ENCODE peak calls at places on chromosomes 16 and 17, in four cellular contexts. F is K562, R is foreskin fibroblast, X is left ventricle myocardium inferior. P is an unnamed sample.

GRCh38 chr17:60599620-60600489 is at the start of gene PPM1D:
- DNase-seq in F (peak; percentile 99), R (peak; percentile 100), X (peak; percentile 100), P (peak; percentile 100)

GRCh38 chr17:20063665-20064648 is 54.8 kb downstream of the SPECC1 start:
- DNase-seq in F (no peak), R (peak; percentile 96), X (peak; percentile 81), P (peak; percentile 65)

GRCh38 chr17:42405963-42406495 is 17.0 kb downstream of the CAVIN1 start:
- DNase-seq in F (peak; percentile 67), R (peak; percentile 83), X (peak; percentile 88), P (peak; percentile 83)

GRCh38 chr17:44922746-44923470 is 7.6 kb upstream of the GFAP start:
- DNase-seq in F (no peak), R (no peak), X (no peak), P (no peak)

GRCh38 chr16:13997933-13998332 is 73.2 kb upstream of the MRTFB start:
- DNase-seq in F (no peak), R (no peak), X (no peak), P (no peak)

GRCh38 chr16:89615596-89616090 is 2.2 kb downstream of the DPEP1 start:
- DNase-seq in F (peak; percentile 62), R (peak; percentile 41), X (no peak), P (no peak)

GRCh38 chr16:4767872-4768548 is 1.0 kb upstream of the ZNF500 start:
- DNase-seq in F (no peak), R (peak; percentile 52), X (no peak), P (no peak)

GRCh38 chr17:27241346-27241946 is 52.5 kb upstream of the WSB1 start:
- DNase-seq in F (no peak), R (no peak), X (no peak), P (no peak)

GRCh38 chr16:4944333-4945281 is 7.7 kb upstream of the PPL start:
- DNase-seq in F (peak; percentile 59), R (peak; percentile 99), X (peak; percentile 82), P (peak; percentile 82)

GRCh38 chr16:55490301-55490700 is 11.3 kb downstream of the MMP2 start:
- DNase-seq in F (no peak), R (no peak), X (no peak), P (no peak)

GRCh38 chr16:85385463-85386331 is 227.4 kb upstream of the GSE1 start:
- DNase-seq in F (peak; percentile 48), R (no peak), X (peak; percentile 10), P (no peak)

DNA sequence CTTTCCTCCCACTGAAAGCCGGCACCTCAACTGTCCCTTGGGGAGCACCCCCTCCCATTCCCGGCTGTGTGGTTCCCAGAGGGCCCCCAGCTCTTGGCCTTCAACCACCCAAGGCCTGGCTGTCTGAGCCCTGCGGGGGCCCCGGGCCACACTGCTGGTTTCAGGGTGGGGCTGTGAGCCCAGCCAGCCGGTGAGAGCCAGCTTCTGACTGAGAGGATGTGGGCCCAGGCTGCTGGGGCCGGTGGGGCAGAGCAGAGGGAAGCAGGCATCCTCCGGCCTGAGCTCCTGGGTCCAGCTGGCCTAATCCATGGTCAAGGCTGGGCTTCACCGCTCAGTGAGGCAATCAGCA is 875 bp upstream of the LGALS3BP start:
- DNase-seq in F (no peak), R (no peak), X (no peak), P (no peak)
- TF ChIP-seq CTCF in F (no peak), R (no peak), X (no peak), P (no peak)

GRCh38 chr17:2075336-2076056 is 20.6 kb downstream of the HIC1 start:
- DNase-seq in F (no peak), R (peak; percentile 52), X (no peak), P (no peak)
- TF ChIP-seq CTCF in F (no peak), R (peak; percentile 3), X (peak; percentile 40), P (no peak)

GRCh38 chr16:8946544-8946943 is 17.2 kb downstream of the USP7 start:
- DNase-seq in F (no peak), R (peak; percentile 31), X (no peak), P (no peak)
- TF ChIP-seq CTCF in F (no peak), R (no peak), X (no peak), P (no peak)

GRCh38 chr16:48041861-48042435 is 113.8 kb downstream of the ABCC12 start:
- DNase-seq in F (peak; percentile 18), R (no peak), X (no peak), P (no peak)
- TF ChIP-seq CTCF in F (peak; percentile 21), R (no peak), X (no peak), P (no peak)

GRCh38 chr17:40259505-40259904 is 28.2 kb upstream of the CDC6 start:
- DNase-seq in F (no peak), R (no peak), X (no peak), P (no peak)
- TF ChIP-seq CTCF in F (no peak), R (no peak), X (no peak), P (no peak)

DNA sequence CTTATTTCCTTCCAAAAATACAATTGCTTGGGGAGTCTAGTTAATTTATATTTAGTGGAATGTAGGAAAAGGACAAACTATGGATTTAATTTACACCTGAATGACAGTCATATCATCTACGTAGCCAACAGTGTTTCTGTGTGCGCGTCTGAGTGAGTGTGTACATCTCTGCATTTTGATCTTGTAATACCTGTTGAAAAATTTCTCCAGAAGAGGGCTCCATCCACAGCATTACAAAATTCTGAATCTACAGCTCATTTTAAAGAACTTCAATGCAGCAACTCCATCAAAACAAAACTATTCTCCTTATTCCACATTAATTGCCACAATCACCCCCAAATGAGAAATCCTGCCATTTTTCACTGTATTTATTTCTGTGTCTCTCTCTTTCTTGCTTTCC is 3.9 kb downstream of the CDH13 start:
- DNase-seq in F (no peak), R (peak; percentile 47), X (no peak), P (no peak)
- TF ChIP-seq CTCF in F (no peak), R (peak; percentile 27), X (peak; percentile 51), P (peak; percentile 45)

GRCh38 chr16:1184156-1184868 is 31.4 kb downstream of the CACNA1H start:
- DNase-seq in F (no peak), R (no peak), X (no peak), P (no peak)

GRCh38 chr16:1178295-1178910 is 25.5 kb downstream of the CACNA1H start:
- DNase-seq in F (peak; percentile 55), R (no peak), X (no peak), P (no peak)

GRCh38 chr16:1183235-1183907 is 30.5 kb downstream of the CACNA1H start:
- DNase-seq in F (no peak), R (peak; percentile 60), X (peak; percentile 58), P (peak; percentile 71)

GRCh38 chr16:1181715-1182671 is 29.1 kb downstream of the CACNA1H start:
- DNase-seq in F (no peak), R (peak; percentile 78), X (peak; percentile 65), P (peak; percentile 67)

DNA sequence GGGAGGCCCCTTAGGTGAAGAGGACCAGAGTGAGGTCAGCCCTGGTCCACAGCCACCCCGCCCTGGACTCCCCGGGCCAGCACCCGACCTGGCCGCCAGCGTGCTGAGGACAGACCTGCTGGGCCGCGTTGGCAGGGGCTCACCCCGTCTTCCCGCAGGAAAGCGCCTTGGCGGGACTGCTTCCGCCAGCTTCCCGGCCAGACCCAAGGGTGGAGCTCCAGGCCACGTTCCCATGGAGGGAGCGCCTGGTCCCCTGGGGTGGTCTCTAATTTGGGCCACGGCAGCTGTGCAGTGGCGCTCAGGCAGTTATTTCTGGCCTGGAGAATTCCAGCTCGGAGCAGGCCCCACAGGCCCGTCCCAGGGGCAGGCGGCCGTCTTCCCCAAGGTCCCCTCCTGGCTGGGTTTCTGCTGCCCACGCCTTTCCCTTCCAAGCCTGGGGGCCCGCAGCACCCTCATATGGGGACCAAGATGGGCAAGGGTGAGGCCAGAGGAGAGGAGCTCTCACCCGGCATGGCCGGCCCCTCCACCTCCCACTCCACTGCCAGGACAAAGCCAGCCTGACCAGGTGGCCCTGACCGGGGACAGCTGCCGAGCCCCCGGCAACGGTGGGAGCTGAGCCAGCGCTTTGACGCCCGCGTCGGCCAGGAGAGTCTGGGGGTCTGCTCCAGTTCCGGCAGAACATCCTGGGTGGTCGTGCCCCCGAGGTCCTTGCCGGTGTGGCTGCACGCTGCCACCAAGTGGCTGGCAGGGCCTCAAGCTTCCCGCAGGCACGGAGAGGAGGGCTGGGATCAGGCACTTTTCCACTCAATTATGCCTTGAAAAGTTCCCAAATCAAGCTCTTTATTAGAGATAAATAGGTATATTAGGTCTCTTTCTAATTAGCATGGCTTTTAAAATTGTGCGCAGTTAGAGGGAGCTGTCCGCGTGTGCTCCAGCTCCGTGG is 28.1 kb downstream of the CACNA1H start:
- DNase-seq in F (no peak), R (peak; percentile 15), X (peak; percentile 67), P (peak; percentile 73)
- TF ChIP-seq CTCF in F (no peak), R (no peak), X (no peak), P (no peak)

GRCh38 chr16:74785031-74785430 is 10.4 kb upstream of the FA2H start:
- DNase-seq in F (no peak), R (no peak), X (no peak), P (no peak)
- TF ChIP-seq CTCF in F (no peak), R (no peak), X (no peak), P (no peak)

GRCh38 chr16:27892879-27893278 is 170.6 kb downstream of the GSG1L start:
- DNase-seq in F (no peak), R (no peak), X (no peak), P (no peak)
- TF ChIP-seq CTCF in F (peak; percentile 14), R (no peak), X (no peak), P (no peak)